ENCODE peak calls at places on chromosomes 13 and 19, in nine cellular contexts. P, V, A, F, D, J, C, Z and W are unnamed samples.

GRCh38 chr13:102877285-102877684 is 31.5 kb downstream of the ERCC5 start:
- DNase-seq in P (no peak), V (no peak), A (no peak), F (no peak), D (no peak), J (no peak), C (peak), Z (peak), W (peak)

GRCh38 chr13:35479223-35479536 is 2.7 kb upstream of the MAB21L1 start:
- DNase-seq in P (no peak), V (no peak), A (no peak), F (peak), D (no peak), J (no peak), C (no peak), Z (no peak), W (no peak)

GRCh38 chr13:44854264-44855060 is 134.8 kb downstream of the NUFIP1 start:
- DNase-seq in P (no peak), V (peak), A (no peak), F (no peak), D (peak), J (no peak), C (peak), Z (peak), W (no peak)

GRCh38 chr19:21256722-21257121 is 72.5 kb downstream of the ZNF708 start:
- DNase-seq in P (no peak), V (no peak), A (no peak), F (no peak), D (no peak), J (no peak), C (peak), Z (no peak), W (peak)

GRCh38 chr19:6663236-6664187 is 6.4 kb downstream of the TNFSF14 start:
- DNase-seq in P (no peak), V (no peak), A (no peak), F (no peak), D (no peak), J (no peak), C (no peak), Z (no peak), W (no peak)

GRCh38 chr19:8654591-8655339 is 24.3 kb downstream of the NFILZ start:
- DNase-seq in P (no peak), V (peak), A (peak), F (peak), D (peak), J (peak), C (peak), Z (peak), W (peak)

GRCh38 chr19:46756544-46756888 is 10.3 kb upstream of the STRN4 start:
- DNase-seq in P (no peak), V (no peak), A (peak), F (no peak), D (no peak), J (no peak), C (no peak), Z (no peak), W (no peak)

GRCh38 chr13:23201870-23202269 is 21.1 kb downstream of the SGCG start:
- DNase-seq in P (no peak), V (no peak), A (no peak), F (no peak), D (no peak), J (no peak), C (no peak), Z (no peak), W (no peak)

GRCh38 chr19:6587093-6587820 is 3.7 kb downstream of the CD70 start:
- DNase-seq in P (no peak), V (no peak), A (no peak), F (no peak), D (peak), J (no peak), C (no peak), Z (no peak), W (no peak)

GRCh38 chr13:20938302-20938701 is 35.8 kb upstream of the XPO4 start:
- DNase-seq in P (no peak), V (no peak), A (no peak), F (no peak), D (no peak), J (no peak), C (no peak), Z (no peak), W (no peak)

GRCh38 chr13:22498006-22498405 is 682.8 kb upstream of the SGCG start:
- DNase-seq in P (no peak), V (no peak), A (no peak), F (no peak), D (no peak), J (no peak), C (no peak), Z (no peak), W (no peak)

GRCh38 chr13:51645154-51645650 is 60.9 kb downstream of the WDFY2 start:
- DNase-seq in P (no peak), V (no peak), A (no peak), F (peak), D (no peak), J (peak), C (peak), Z (no peak), W (peak)

GRCh38 chr13:36870050-36870692 is 49.9 kb downstream of the SMAD9 start:
- DNase-seq in P (no peak), V (no peak), A (no peak), F (no peak), D (peak), J (no peak), C (no peak), Z (no peak), W (no peak)

GRCh38 chr13:99386911-99387788 is 80.0 kb upstream of the GPR183 start:
- DNase-seq in P (no peak), V (peak), A (no peak), F (no peak), D (peak), J (peak), C (no peak), Z (peak), W (peak)

GRCh38 chr19:13096968-13097330 is 5.7 kb downstream of the LYL1 start:
- DNase-seq in P (no peak), V (no peak), A (no peak), F (no peak), D (no peak), J (no peak), C (no peak), Z (no peak), W (no peak)
- H3K4me3 ChIP-seq in P (no peak), V (peak), A (no peak), F (no peak), D (no peak), J (no peak), C (no peak), Z (peak), W (no peak)

GRCh38 chr19:53912653-53913052 is 3.6 kb downstream of the CACNG7 start:
- DNase-seq in P (no peak), V (no peak), A (no peak), F (no peak), D (no peak), J (no peak), C (no peak), Z (no peak), W (no peak)
- TF ChIP-seq CTCF in P (no peak), V (peak), A (no peak), F (peak), D (no peak), J (no peak), C (no peak), Z (no peak), W (peak)

DNA sequence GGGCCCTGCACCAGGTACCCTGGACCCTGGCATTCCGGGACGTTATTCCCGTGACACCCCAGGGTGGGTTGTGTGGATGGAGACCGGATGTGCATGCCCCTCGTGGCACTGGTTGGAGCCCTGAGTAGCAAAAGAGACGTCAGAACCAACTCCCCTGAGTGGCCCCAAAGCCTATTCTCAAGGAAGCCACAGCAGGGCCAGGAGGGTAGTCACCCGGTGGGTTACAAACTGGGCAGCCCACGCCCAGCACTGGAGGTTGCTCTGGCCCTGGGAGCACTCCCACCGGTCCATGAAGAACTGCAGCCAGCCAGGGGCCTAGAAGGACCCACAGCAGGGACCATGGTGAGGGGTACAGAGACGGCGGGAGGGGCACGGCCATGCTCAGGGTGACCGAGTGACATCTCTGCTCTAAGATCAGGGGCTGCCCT is 7.5 kb downstream of the KLF16 start:
- DNase-seq in P (no peak), V (no peak), A (no peak), F (no peak), D (no peak), J (no peak), C (peak), Z (no peak), W (no peak)
- H3K4me3 ChIP-seq in P (peak), V (peak), A (peak), F (peak), D (no peak), J (no peak), C (peak), Z (peak), W (peak)

GRCh38 chr19:44749994-44750393 is 1.5 kb downstream of the BCL3 start:
- DNase-seq in P (no peak), V (no peak), A (no peak), F (no peak), D (peak), J (no peak), C (no peak), Z (no peak), W (no peak)
- TF ChIP-seq CTCF in P (no peak), V (no peak), A (no peak), F (no peak), D (no peak), J (no peak), C (no peak), Z (no peak), W (no peak)

GRCh38 chr13:31208554-31209122 is 8.9 kb downstream of the B3GLCT start:
- DNase-seq in P (no peak), V (no peak), A (no peak), F (no peak), D (no peak), J (no peak), C (no peak), Z (no peak), W (no peak)
- H3K4me3 ChIP-seq in P (no peak), V (no peak), A (no peak), F (no peak), D (no peak), J (no peak), C (no peak), Z (no peak), W (no peak)

DNA sequence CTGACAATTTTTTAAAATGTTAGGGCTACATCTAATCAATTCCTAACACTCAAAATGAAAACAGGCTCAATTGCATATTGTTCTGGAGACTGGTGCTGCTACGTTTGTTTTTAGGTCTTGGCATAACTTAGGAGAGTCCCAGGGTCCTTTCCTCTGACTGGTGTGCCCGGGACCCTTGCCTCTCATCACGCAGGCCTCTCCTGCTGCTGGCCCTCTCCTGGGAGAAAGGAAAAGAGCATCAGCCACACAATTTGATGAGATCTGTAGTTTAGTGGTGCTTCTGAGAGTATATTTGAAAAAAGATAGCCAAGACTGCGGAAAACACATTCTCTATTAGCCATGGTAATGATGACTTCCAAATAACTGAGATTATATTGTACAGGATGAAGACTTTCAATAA is 380.0 kb downstream of the KLF12 start:
- DNase-seq in P (no peak), V (no peak), A (no peak), F (no peak), D (no peak), J (no peak), C (no peak), Z (no peak), W (no peak)
- TF ChIP-seq CTCF in P (no peak), V (no peak), A (no peak), F (no peak), D (no peak), J (no peak), C (no peak), Z (no peak), W (no peak)

DNA sequence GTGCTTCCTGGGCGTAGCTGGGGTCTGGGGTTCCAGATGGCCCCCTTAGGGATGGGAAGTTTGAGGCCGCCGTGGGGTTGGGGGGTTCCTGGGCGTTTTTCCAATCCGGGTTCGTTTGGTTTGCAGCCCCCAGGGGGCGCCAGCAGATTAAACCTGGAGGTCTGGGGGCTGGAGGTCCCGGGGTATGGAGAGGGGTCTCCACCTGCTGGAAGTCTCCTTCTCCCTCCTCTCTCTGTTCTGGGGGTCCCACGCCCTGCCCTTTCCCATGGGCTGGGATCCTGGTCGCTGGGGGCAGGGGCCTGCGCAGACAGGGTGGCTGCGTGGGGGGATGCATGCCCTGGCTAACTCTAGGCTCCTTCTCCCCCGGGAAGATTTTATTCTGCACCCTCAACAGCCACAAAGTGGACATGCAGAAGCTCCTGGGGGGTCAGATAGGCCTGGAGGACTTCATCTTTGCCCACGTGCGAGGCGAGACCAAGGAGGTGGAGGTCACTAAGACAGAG is 897 bp downstream of the GIPC3 start:
- DNase-seq in P (no peak), V (no peak), A (no peak), F (no peak), D (no peak), J (no peak), C (no peak), Z (no peak), W (no peak)
- H3K4me3 ChIP-seq in P (peak), V (peak), A (no peak), F (peak), D (no peak), J (no peak), C (no peak), Z (peak), W (peak)

DNA sequence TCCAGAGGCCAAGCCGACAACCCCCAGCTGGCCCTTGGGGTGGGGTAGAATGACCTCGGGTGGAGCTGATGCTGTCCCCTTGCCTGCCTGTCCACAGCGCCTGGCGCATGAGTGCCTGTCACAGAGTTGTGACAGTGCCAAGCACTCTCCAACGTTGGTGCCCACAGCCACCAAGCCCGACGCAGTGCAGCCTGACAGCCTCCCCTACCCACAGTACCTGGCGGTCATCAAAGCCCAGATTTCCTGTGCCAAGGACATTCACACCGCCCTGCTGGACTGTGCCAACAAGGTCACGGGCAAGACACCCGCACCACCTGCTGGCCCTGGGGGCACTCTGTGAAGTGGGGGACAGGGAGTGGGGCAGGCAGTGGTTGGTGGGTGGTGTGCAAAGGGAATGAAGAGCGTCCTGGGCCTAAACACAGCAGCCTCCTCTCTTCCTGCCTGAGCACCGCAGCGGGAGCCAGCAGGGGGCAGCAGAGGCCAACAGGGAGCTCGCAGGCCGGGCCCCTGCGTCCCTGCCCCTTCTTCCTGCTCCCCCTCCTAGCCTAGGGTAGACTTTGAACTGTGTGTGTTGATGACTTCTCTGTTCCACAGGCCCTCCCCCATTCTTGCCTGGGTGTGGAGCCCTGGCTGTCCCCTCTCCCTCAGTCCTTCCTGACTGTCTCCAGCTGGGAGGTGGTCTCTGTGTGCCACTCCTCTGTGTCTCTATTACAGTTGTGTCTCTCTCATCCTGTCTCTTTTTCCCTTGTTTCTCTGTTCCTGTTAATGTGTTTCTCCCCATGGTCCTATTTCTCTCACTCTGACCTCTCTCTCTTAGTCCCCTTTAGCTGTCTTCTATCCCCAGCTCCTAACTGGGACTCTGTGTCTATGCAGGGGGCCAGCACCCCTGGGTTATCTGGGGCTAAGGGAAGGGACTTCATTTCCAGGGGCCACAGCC is 6.5 kb downstream of the MED29 start:
- DNase-seq in P (no peak), V (peak), A (peak), F (peak), D (peak), J (peak), C (peak), Z (peak), W (peak)
- TF ChIP-seq CTCF in P (peak), V (peak), A (no peak), F (peak), D (peak), J (peak), C (peak), Z (peak), W (peak)

GRCh38 chr19:48734625-48735024 is 5.8 kb downstream of the RASIP1 start:
- DNase-seq in P (no peak), V (no peak), A (no peak), F (no peak), D (no peak), J (no peak), C (no peak), Z (no peak), W (no peak)
- H3K4me3 ChIP-seq in P (no peak), V (no peak), A (no peak), F (no peak), D (no peak), J (no peak), C (no peak), Z (no peak), W (no peak)